ENCODE peak calls at places on chromosome X, in eight cellular contexts. L, I, H, Z, J, Q, A and E are unnamed samples.

GRCh38 chrX:69082055-69082752 is 83.0 kb downstream of the PJA1 start:
- DNase-seq in I (no peak), H (no peak), A (no peak), Q (no peak), L (no peak), Z (no peak), J (no peak), E (no peak)

GRCh38 chrX:44872319-44872816 is 620 bp upstream of the KDM6A start:
- DNase-seq in I (peak; percentile 4), Z (peak; percentile 54), L (no peak), H (peak; percentile 25), J (peak; percentile 36), A (peak; percentile 56), Q (peak; percentile 40), E (peak; percentile 63)

GRCh38 chrX:136063340-136064079 is 78.3 kb downstream of the SLC9A6 start:
- DNase-seq in I (no peak), J (no peak), A (no peak), H (peak; percentile 76), Z (no peak), L (no peak), Q (no peak), E (no peak)

GRCh38 chrX:127324128-127324527 is 504.6 kb downstream of the PRR32 start:
- DNase-seq in H (no peak), A (no peak), L (no peak), Z (no peak), Q (no peak), J (no peak), I (no peak), E (no peak)

GRCh38 chrX:10755477-10756334 is 135.3 kb upstream of the MID1 start:
- DNase-seq in Q (peak; percentile 39), J (peak; percentile 19), L (peak; percentile 78), A (no peak), I (peak; percentile 81), H (peak; percentile 71), Z (no peak), E (no peak)

GRCh38 chrX:70001269-70001668 is 48.5 kb downstream of the AWAT2 start:
- DNase-seq in Z (no peak), I (no peak), L (no peak), Q (no peak), H (peak; percentile 89), J (no peak), A (no peak), E (no peak)

GRCh38 chrX:22424919-22425318 is 152.2 kb downstream of the CBLL2 start:
- DNase-seq in L (no peak), H (no peak), Q (no peak), Z (no peak), J (no peak), I (no peak), A (no peak), E (no peak)

GRCh38 chrX:44967221-44967620 is 94.2 kb downstream of the KDM6A start:
- DNase-seq in L (no peak), I (no peak), A (no peak), J (no peak), Z (no peak), Q (no peak), H (no peak), E (no peak)

GRCh38 chrX:86148594-86148993 is 343 bp downstream of the DACH2 start:
- DNase-seq in Z (no peak), L (no peak), Q (no peak), H (no peak), J (no peak), A (no peak), I (no peak), E (no peak)

GRCh38 chrX:107566603-107567262 is 61.6 kb upstream of the PRPS1 start:
- DNase-seq in L (no peak), Q (no peak), H (peak; percentile 3), A (no peak), Z (no peak), J (no peak), I (peak; percentile 34), E (no peak)

GRCh38 chrX:17822351-17822750 is 38.7 kb downstream of the RAI2 start:
- DNase-seq in A (no peak), I (no peak), Q (no peak), Z (no peak), H (no peak), J (no peak), L (no peak), E (no peak)

GRCh38 chrX:41085883-41086626 is 810 bp downstream of the USP9X start:
- DNase-seq in L (peak; percentile 86), I (peak; percentile 42), Z (peak; percentile 70), H (peak; percentile 50), A (peak; percentile 58), Q (peak; percentile 37), J (peak; percentile 41), E (peak; percentile 67)

GRCh38 chrX:23494741-23495140 is 160.1 kb downstream of the PTCHD1 start:
- DNase-seq in Q (no peak), A (no peak), I (no peak), L (no peak), J (no peak), Z (no peak), H (no peak), E (no peak)

GRCh38 chrX:3638280-3638873 is 75.1 kb downstream of the PRKX start:
- DNase-seq in Q (peak; percentile 39), L (peak; percentile 81), A (no peak), Z (peak; percentile 64), H (peak; percentile 53), I (peak; percentile 48), J (peak; percentile 21), E (peak; percentile 57)

GRCh38 chrX:25004040-25004439 is 11.7 kb downstream of the ARX start:
- DNase-seq in H (no peak), A (no peak), I (no peak), J (no peak), Z (no peak), Q (no peak), L (no peak), E (no peak)

GRCh38 chrX:25006586-25007058 is 9.1 kb downstream of the ARX start:
- DNase-seq in Q (no peak), H (no peak), I (no peak), L (no peak), A (no peak), Z (no peak), J (no peak), E (no peak)

GRCh38 chrX:25004485-25005032 is 11.2 kb downstream of the ARX start:
- DNase-seq in J (no peak), A (no peak), L (peak; percentile 81), H (no peak), Z (no peak), Q (no peak), I (no peak), E (no peak)

GRCh38 chrX:25005382-25006185 is 10.2 kb downstream of the ARX start:
- DNase-seq in Q (no peak), Z (no peak), I (no peak), J (no peak), H (no peak), A (no peak), L (peak; percentile 68), E (no peak)

DNA sequence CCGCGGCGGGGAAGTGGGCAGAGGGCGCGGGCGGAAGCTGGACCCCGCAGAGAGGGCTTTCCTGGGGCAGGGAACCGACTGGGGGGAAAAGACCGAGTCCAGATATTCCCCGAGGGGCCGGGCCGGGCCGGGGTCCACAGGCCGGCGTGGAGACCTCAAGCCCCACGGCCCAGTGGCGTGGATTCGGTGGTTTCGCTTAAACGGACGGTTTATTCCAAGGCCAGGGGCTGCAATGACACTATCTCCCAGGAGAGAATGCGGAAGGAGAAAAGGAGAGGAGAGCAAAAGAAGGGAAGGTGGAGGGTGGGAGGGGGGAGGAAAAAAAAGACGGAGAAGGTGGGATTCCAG is 10.8 kb downstream of the ARX start:
- DNase-seq in I (no peak), Q (no peak), H (no peak), J (no peak), L (no peak), Z (no peak), A (no peak), E (no peak)
- H3K4me1 ChIP-seq in I (no peaks in the 10 kb centered on the region), Q (no peaks in the 10 kb centered on the region), H (peaks cover 22% of the 10 kb centered on the region), J (peaks cover 25% of the 10 kb centered on the region), L (no peaks in the 10 kb centered on the region), Z (no peaks in the 10 kb centered on the region), A (peaks cover 11% of the 10 kb centered on the region), E (no peaks in the 10 kb centered on the region)

DNA sequence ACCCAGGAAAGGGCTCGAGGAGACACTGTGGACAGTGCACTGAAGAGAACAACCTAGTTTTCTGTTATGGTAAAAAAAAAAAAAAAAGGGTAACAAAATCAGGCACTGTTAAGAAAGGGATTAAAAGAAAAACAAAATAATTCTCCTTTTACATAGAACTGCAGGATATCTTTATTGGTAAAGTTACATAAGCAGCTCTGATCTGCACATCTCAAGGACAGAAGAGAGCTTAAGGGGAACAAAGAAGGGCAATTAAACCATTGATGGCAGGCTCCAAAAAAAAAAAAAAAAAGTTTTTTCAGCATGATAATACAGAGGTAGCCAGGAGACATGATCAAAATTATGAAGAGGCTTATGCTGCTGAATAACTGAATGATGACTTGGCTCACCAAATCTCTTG is 85.0 kb downstream of the HDAC8 start:
- DNase-seq in A (no peak), Z (no peak), Q (no peak), J (no peak), I (no peak), L (no peak), H (no peak), E (no peak)
- TF ChIP-seq CTCF in A (no peak), Z (no peak), Q (no peak), J (no peak), I (no peak), L (no peak), H (no peak), E (no peak)

GRCh38 chrX:149848855-149849254 is 32.1 kb upstream of the MAGEA8 start:
- DNase-seq in Z (no peak), H (no peak), J (no peak), I (no peak), A (no peak), Q (no peak), L (no peak), E (no peak)

GRCh38 chrX:149853925-149854324 is 27.1 kb upstream of the MAGEA8 start:
- DNase-seq in H (no peak), A (no peak), Z (no peak), L (no peak), J (no peak), I (no peak), Q (no peak), E (no peak)

GRCh38 chrX:149846789-149847188 is 34.2 kb upstream of the MAGEA8 start:
- DNase-seq in H (no peak), J (no peak), A (no peak), Z (no peak), Q (no peak), I (no peak), L (no peak), E (no peak)

GRCh38 chrX:149851864-149852263 is 29.1 kb upstream of the MAGEA8 start:
- DNase-seq in L (no peak), Z (no peak), A (no peak), I (no peak), H (no peak), J (no peak), Q (no peak), E (no peak)

GRCh38 chrX:149849787-149850186 is 31.2 kb upstream of the MAGEA8 start:
- DNase-seq in I (no peak), L (no peak), Q (no peak), Z (no peak), A (no peak), H (no peak), J (no peak), E (no peak)
- H3K4me1 ChIP-seq in I (no peaks in the 10 kb centered on the region), L (no peaks in the 10 kb centered on the region), Q (no peaks in the 10 kb centered on the region), Z (no peaks in the 10 kb centered on the region), A (no peaks in the 10 kb centered on the region), H (no peaks in the 10 kb centered on the region), J (no peaks in the 10 kb centered on the region), E (no peaks in the 10 kb centered on the region)

DNA sequence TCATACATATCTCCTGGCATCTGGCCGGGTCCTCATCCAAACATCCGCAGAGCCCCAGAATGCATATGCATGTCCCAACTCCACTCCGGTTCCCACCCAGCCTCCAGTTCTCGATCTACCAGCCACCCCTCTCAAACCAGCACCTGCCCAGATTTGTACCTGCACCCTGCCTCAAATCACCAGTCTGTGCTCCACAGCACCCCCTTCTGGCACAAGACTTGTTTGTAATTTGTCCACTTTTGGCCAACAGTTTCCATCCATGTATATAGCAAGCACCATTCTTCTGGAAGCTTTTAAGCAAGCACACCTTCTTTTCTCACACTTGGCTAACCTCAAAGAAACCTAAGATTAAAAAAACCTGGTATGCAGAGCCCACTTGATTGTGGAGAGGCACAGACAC is 644.1 kb downstream of the MID1IP1 start:
- DNase-seq in L (peak; percentile 91), A (no peak), I (no peak), J (peak; percentile 18), Q (no peak), Z (peak; percentile 48), H (peak; percentile 11), E (peak; percentile 41)
- TF ChIP-seq CTCF in L (peak; percentile 75), A (no peak), I (no peak), J (peak; percentile 12), Q (no peak), Z (peak; percentile 41), H (peak; percentile 31), E (peak; percentile 32)